ENCODE peak calls at places on chromosomes 4 and X, in six cellular contexts. Y is mammary epithelial cell, G is HepG2, L is DND-41, X is PC-3, R is osteoblast. U is an unnamed sample. For H3K79me2, the result is how much of the 10 kb centered on the place peaks cover.

GRCh38 chr4:48017108-48017527 is 546 bp downstream of the NIPAL1 start:
- DNase-seq in Y (peak), G (no peak), L (no peak), X (peak), R (peak), U (peak)

GRCh38 chrX:104195489-104196084 is 29.3 kb downstream of the FAM199X start:
- DNase-seq in Y (peak), G (peak), L (peak), X (peak), R (no peak), U (no peak)

GRCh38 chr4:16269742-16270522 is 43.7 kb upstream of the TAPT1 start:
- DNase-seq in Y (peak), G (no peak), L (no peak), X (peak), R (peak), U (no peak)

GRCh38 chr4:69965628-69966027 is at the start of gene CSN2:
- DNase-seq in Y (no peak), G (no peak), L (no peak), X (no peak), R (no peak), U (no peak)

GRCh38 chr4:94758700-94759399 is 1.1 kb downstream of the BMPR1B start:
- DNase-seq in Y (peak), G (no peak), L (no peak), X (peak), R (no peak), U (no peak)

GRCh38 chr4:176271749-176272148 is 2.7 kb upstream of the ASB5 start:
- DNase-seq in Y (peak), G (no peak), L (no peak), X (peak), R (no peak), U (no peak)

GRCh38 chrX:114268643-114269042 is 315.2 kb upstream of the HTR2C start:
- DNase-seq in Y (no peak), G (no peak), L (no peak), X (no peak), R (no peak), U (no peak)

GRCh38 chr4:183504064-183504929 is 561 bp upstream of the ING2 start:
- DNase-seq in Y (peak), G (peak), L (peak), X (peak), R (peak), U (peak)

GRCh38 chrX:9866633-9867032 is 80.4 kb downstream of the SHROOM2 start:
- DNase-seq in Y (no peak), G (no peak), L (no peak), X (peak), R (no peak), U (no peak)

GRCh38 chrX:25721564-25721963 is 416.6 kb upstream of the MAGEB18 start:
- DNase-seq in Y (no peak), G (peak), L (no peak), X (peak), R (no peak), U (no peak)

GRCh38 chrX:109600114-109600710 is 24.8 kb downstream of the KCNE5 start:
- DNase-seq in Y (no peak), G (no peak), L (peak), X (no peak), R (no peak), U (no peak)

GRCh38 chr4:168124008-168124641 is 31.8 kb downstream of the ANXA10 start:
- DNase-seq in Y (peak), G (no peak), L (no peak), X (peak), R (peak), U (no peak)

GRCh38 chrX:12423346-12423745 is 285.1 kb downstream of the FRMPD4 start:
- DNase-seq in Y (no peak), G (no peak), L (no peak), X (no peak), R (no peak), U (no peak)

GRCh38 chr4:1910643-1911042 is 39.5 kb downstream of the NSD2 start:
- DNase-seq in Y (peak), G (peak), L (peak), X (peak), R (peak), U (no peak)

GRCh38 chrX:23668335-23668734 is 1.0 kb downstream of the PRDX4 start:
- DNase-seq in Y (no peak), G (no peak), L (no peak), X (peak), R (no peak), U (no peak)

GRCh38 chrX:68462653-68463052 is 29.4 kb upstream of the OPHN1 start:
- DNase-seq in Y (no peak), G (no peak), L (peak), X (peak), R (no peak), U (no peak)

GRCh38 chr4:137623013-137623412 is 90.7 kb upstream of the PCDH18 start:
- DNase-seq in Y (no peak), G (peak), L (no peak), X (no peak), R (no peak), U (no peak)

GRCh38 chr4:42656736-42656985 is 244 bp downstream of the ATP8A1 start:
- DNase-seq in Y (no peak), G (no peak), L (no peak), X (no peak), R (no peak), U (no peak)

GRCh38 chr4:38663021-38663800 is 788 bp upstream of the KLF3 start:
- DNase-seq in Y (no peak), G (no peak), L (no peak), X (no peak), R (no peak), U (peak)

GRCh38 chrX:2732076-2732475 is 19.8 kb upstream of the XG start:
- DNase-seq in Y (no peak), G (no peak), L (no peak), X (no peak), R (no peak), U (no peak)

GRCh38 chr4:128295255-128295654 is 7.6 kb upstream of the PGRMC2 start:
- DNase-seq in Y (no peak), G (no peak), L (no peak), X (no peak), R (no peak), U (no peak)

GRCh38 chr4:1214101-1215095 is 34.5 kb downstream of the CTBP1 start:
- DNase-seq in Y (no peak), G (no peak), L (no peak), X (no peak), R (no peak), U (no peak)

GRCh38 chr4:149754526-149754925 is 61.1 kb downstream of the IQCM start:
- DNase-seq in Y (peak), G (no peak), L (no peak), X (peak), R (no peak), U (no peak)

GRCh38 chr4:112130903-112131302 is 14.4 kb upstream of the FAM241A start:
- DNase-seq in Y (peak), G (no peak), L (no peak), X (no peak), R (no peak), U (no peak)

GRCh38 chr4:113169368-113169767 is 119.9 kb downstream of the ANK2 start:
- DNase-seq in Y (no peak), G (peak), L (no peak), X (peak), R (no peak), U (no peak)

GRCh38 chr4:181860157-181860556 is 383.0 kb upstream of the TENM3 start:
- DNase-seq in Y (no peak), G (no peak), L (no peak), X (no peak), R (no peak), U (no peak)

GRCh38 chr4:85787133-85787532 is 312.2 kb downstream of the ARHGAP24 start:
- DNase-seq in Y (peak), G (no peak), L (no peak), X (peak), R (no peak), U (no peak)

GRCh38 chr4:85793256-85793655 is 318.3 kb downstream of the ARHGAP24 start:
- DNase-seq in Y (no peak), G (no peak), L (no peak), X (no peak), R (no peak), U (no peak)

GRCh38 chr4:85784947-85785346 is 310.0 kb downstream of the ARHGAP24 start:
- DNase-seq in Y (no peak), G (no peak), L (no peak), X (no peak), R (no peak), U (no peak)

GRCh38 chr4:85792576-85792975 is 317.6 kb downstream of the ARHGAP24 start:
- DNase-seq in Y (no peak), G (no peak), L (no peak), X (no peak), R (no peak), U (no peak)

DNA sequence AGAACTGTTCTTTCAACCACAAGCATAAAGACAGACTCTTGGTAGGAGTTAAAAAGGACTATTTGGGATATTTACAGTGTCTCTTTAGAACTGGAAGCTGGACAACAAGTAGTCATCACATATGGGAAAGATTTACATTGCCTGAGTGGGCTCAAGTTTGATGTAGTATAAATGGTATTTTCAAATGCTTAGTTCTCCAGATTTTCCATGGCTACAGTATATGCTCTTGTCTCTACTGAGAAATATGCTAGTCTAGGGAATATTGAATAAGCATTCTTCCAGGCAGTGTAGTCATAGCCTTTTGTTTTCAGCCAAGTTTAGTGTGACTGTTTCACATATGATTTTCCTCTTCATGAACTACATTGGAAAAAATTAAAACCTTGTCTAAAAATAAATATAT is 315.6 kb downstream of the ARHGAP24 start:
- DNase-seq in Y (no peak), G (no peak), L (no peak), X (no peak), R (no peak), U (no peak)
- H3K79me2 ChIP-seq in Y (under half), G (under half), L (under half), X (under half), R (half or more), U (under half)

GRCh38 chrX:75892749-75893148 is 107.7 kb upstream of the MAGEE2 start:
- DNase-seq in Y (no peak), G (no peak), L (no peak), X (no peak), R (no peak), U (no peak)
- H2AFZ ChIP-seq in Y (no peak), G (no peak), L (no peak), X (no peak), R (no peak), U (no peak)

GRCh38 chrX:28591542-28591941 is 4.3 kb downstream of the IL1RAPL1 start:
- DNase-seq in Y (no peak), G (no peak), L (no peak), X (peak), R (no peak), U (no peak)

GRCh38 chrX:28590394-28590793 is 3.1 kb downstream of the IL1RAPL1 start:
- DNase-seq in Y (no peak), G (no peak), L (no peak), X (no peak), R (no peak), U (no peak)

GRCh38 chrX:28595346-28595745 is 8.1 kb downstream of the IL1RAPL1 start:
- DNase-seq in Y (no peak), G (no peak), L (no peak), X (no peak), R (no peak), U (no peak)
- H3K79me2 ChIP-seq in Y (under half), G (under half), L (under half), X (under half), R (under half), U (under half)

GRCh38 chr4:26866781-26867180 is 6.1 kb downstream of the STIM2 start:
- DNase-seq in Y (no peak), G (no peak), L (no peak), X (no peak), R (no peak), U (no peak)
- H2AFZ ChIP-seq in Y (no peak), G (no peak), L (no peak), X (no peak), R (no peak), U (no peak)

GRCh38 chr4:25246680-25247611 is 13.1 kb downstream of the PI4K2B start:
- DNase-seq in Y (no peak), G (no peak), L (no peak), X (no peak), R (no peak), U (no peak)
- H3K79me2 ChIP-seq in Y (half or more), G (under half), L (half or more), X (under half), R (half or more), U (under half)